ENCODE peak calls at places on chromosomes 13 and 19, in five cellular contexts. U is HCT116, V is endothelial cell of umbilical vein, H is fibroblast of lung, J is PC-3. B is an unnamed sample.

GRCh38 chr19:49116544-49116943 is 2.4 kb downstream of the LIN7B start:
- DNase-seq in U (no peak), V (no peak), H (no peak), J (no peak), B (no peak)

GRCh38 chr13:46728777-46729176 is 68.2 kb downstream of the ESD start:
- DNase-seq in U (no peak), V (no peak), H (peak), J (peak), B (no peak)

GRCh38 chr13:62302341-62302740 is 886.7 kb upstream of the PCDH20 start:
- DNase-seq in U (no peak), V (no peak), H (peak), J (peak), B (no peak)

GRCh38 chr19:31352296-31352781 is 3.1 kb upstream of the TSHZ3 start:
- DNase-seq in U (no peak), V (no peak), H (no peak), J (no peak), B (no peak)

GRCh38 chr19:50549927-50550593 is 18.2 kb downstream of the LRRC4B start:
- DNase-seq in U (no peak), V (no peak), H (no peak), J (no peak), B (no peak)

GRCh38 chr13:33556828-33557227 is 261.1 kb upstream of the RFC3 start:
- DNase-seq in U (no peak), V (no peak), H (no peak), J (peak), B (no peak)

GRCh38 chr13:107867701-107868661 is 347.4 kb downstream of the LIG4 start:
- DNase-seq in U (no peak), V (peak), H (peak), J (peak), B (peak)

GRCh38 chr13:107466326-107466725 is 749.0 kb downstream of the LIG4 start:
- DNase-seq in U (no peak), V (peak), H (no peak), J (peak), B (no peak)

GRCh38 chr13:26971990-26972888 is 199.4 kb downstream of the USP12 start:
- DNase-seq in U (peak), V (no peak), H (peak), J (peak), B (peak)

GRCh38 chr13:79614519-79614918 is 133.6 kb downstream of the NDFIP2 start:
- DNase-seq in U (no peak), V (no peak), H (no peak), J (no peak), B (no peak)

GRCh38 chr13:100096526-100096925 is 7.6 kb downstream of the PCCA start:
- DNase-seq in U (no peak), V (no peak), H (no peak), J (no peak), B (no peak)

GRCh38 chr13:44576396-44577235 is 486 bp upstream of the TSC22D1 start:
- DNase-seq in U (no peak), V (no peak), H (no peak), J (no peak), B (peak)

GRCh38 chr19:40736661-40737060 is 13.6 kb downstream of the ACTMAP start:
- DNase-seq in U (no peak), V (no peak), H (no peak), J (no peak), B (no peak)

GRCh38 chr13:23960566-23961156 is 63.4 kb upstream of the C1QTNF9B start:
- DNase-seq in U (peak), V (peak), H (peak), J (peak), B (peak)

GRCh38 chr19:45499196-45500180 is 1.2 kb downstream of the PPM1N start:
- DNase-seq in U (no peak), V (peak), H (no peak), J (peak), B (no peak)

GRCh38 chr13:20362642-20363041 is 130.5 kb upstream of the GJB6 start:
- DNase-seq in U (no peak), V (no peak), H (no peak), J (no peak), B (no peak)

GRCh38 chr19:2488942-2489731 is 13.2 kb downstream of the GADD45B start:
- DNase-seq in U (no peak), V (peak), H (no peak), J (peak), B (peak)

GRCh38 chr13:22967669-22968068 is 213.1 kb upstream of the SGCG start:
- DNase-seq in U (no peak), V (no peak), H (no peak), J (no peak), B (no peak)

GRCh38 chr13:27283906-27284523 is 13.4 kb downstream of the RASL11A start:
- DNase-seq in U (peak), V (peak), H (peak), J (peak), B (peak)

GRCh38 chr19:44988896-44989563 is 12.2 kb upstream of the RELB start:
- DNase-seq in U (peak), V (peak), H (peak), J (peak), B (peak)

DNA sequence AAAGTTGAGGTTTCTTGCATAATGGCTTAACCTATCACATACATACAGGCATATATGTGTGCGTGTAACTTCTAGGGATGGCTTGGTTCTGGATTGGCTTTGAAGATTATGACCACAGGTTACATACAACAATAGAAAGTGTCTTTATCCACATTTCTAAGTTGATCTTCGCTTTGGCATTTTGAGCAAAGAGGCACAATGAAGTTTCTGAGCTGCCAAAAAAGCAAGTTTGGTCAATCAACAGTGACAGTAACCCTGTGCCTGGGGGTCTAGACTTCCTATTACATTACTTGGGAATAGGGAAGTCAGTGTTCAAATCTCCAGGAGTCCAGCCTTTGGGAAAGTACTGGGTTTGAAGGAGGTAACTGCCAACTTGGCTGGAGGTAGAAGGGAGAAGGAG is 3.1 kb upstream of the SOX1 start:
- DNase-seq in U (no peak), V (no peak), H (no peak), J (no peak), B (no peak)
- TF ChIP-seq EZH2 in U (no peak), V (no peak), H (no peak), J (no peak), B (no peak)

GRCh38 chr13:29595380-29596063 is at the start of gene SLC7A1:
- DNase-seq in U (peak), V (peak), H (peak), J (peak), B (peak)
- TF ChIP-seq EZH2 in U (no peak), V (no peak), H (no peak), J (no peak), B (no peak)

GRCh38 chr13:113023694-113024430 is 54.8 kb downstream of the MCF2L start:
- DNase-seq in U (no peak), V (no peak), H (no peak), J (no peak), B (no peak)

GRCh38 chr13:113023217-113023597 is 54.2 kb downstream of the MCF2L start:
- DNase-seq in U (no peak), V (peak), H (no peak), J (no peak), B (peak)

GRCh38 chr13:113021391-113021790 is 52.4 kb downstream of the MCF2L start:
- DNase-seq in U (no peak), V (no peak), H (no peak), J (no peak), B (no peak)

GRCh38 chr13:113021811-113022210 is 52.8 kb downstream of the MCF2L start:
- DNase-seq in U (no peak), V (no peak), H (no peak), J (no peak), B (no peak)

DNA sequence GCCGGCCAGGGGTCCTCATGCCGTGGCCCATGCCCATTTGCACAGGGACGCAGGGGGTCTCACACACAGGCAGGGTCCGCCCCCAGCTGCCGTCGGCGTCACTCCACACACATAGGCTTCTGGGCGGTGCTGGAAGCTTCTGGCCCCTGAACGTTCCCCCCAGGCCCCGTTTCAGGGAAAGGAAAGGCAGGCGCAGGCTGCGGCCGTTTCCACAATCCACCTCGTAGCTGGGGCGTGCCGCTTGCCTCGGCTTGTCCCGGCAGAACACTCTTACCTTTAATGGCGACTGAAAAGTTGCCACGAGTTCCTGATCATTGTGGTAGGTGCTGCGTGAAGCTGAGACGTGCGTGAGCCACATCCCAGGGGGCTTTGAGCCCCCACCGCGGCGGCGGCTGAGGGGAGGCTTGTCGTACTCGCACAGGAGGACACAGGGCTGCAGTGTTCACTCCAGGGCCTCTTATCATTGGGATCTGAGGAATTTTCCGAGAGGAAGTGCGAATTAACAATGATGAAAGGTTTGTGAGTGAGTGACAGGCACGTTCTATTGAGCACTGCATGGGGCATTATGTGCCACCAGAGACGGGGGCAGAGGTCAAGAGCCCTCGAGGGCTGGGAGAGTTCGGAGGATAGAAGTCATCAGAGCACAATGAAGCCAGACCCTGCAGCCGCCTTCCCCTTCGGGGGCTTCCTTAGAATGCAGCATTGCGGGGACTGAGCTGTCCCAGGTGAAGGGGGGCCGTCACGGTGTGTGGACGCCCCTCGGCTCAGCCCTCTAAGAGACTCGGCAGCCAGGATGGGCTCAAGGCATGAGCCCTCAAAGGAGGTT is 53.6 kb downstream of the MCF2L start:
- DNase-seq in U (no peak), V (peak), H (no peak), J (no peak), B (peak)
- TF ChIP-seq EZH2 in U (no peak), V (no peak), H (no peak), J (no peak), B (no peak)

GRCh38 chr19:41784337-41785239 is 11.8 kb upstream of the CEACAM3 start:
- DNase-seq in U (no peak), V (no peak), H (no peak), J (no peak), B (no peak)

DNA sequence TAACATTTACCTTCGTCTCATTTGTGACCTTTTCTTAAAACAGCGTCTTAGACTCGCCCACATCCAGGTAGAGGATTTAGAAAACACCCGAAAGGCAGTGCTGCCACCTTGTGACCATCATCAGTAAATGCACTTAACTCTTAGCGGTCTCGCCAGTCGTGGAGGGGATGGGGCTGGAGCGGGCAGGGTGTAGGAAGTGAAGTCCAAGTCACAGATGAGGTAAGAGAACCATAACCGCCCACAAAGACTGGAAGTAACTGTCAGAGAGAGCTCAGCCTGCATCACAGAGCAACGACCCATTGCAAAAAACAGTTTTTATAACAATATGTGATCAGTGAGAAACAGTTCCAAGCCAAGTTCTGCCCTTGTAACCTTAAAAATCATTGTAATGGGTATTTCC is 10.7 kb upstream of the CEACAM3 start:
- DNase-seq in U (peak), V (peak), H (peak), J (peak), B (peak)
- TF ChIP-seq EZH2 in U (no peak), V (no peak), H (peak), J (no peak), B (no peak)